ENCODE peak calls at places on chromosomes 11 and 22, in ten cellular contexts. One of them, this sample, is unnamed.

GRCh38 chr22:46043816-46044717 is 67.1 kb upstream of the WNT7B start:
- DNase-seq in activated effector memory CD4-positive, alpha-beta T cell treated with Interleukin-2 at 50 U/mL for 16 hours: no peak
- DNase-seq in activated T-cell treated with anti-CD3 and anti-CD28 coated beads for 48 hours: no peak
- DNase-seq in coronary artery: peak; percentile 79
- DNase-seq in stimulated activated CD8-positive, alpha-beta memory T cell treated with anti-CD3 and anti-CD28 coated beads, Interleukin-12 subunit alpha, Interleukin-12 subunit beta, amount 100 ng/mL, for 4 hours: no peak
- DNase-seq in bronchial epithelial cell: no peak
- DNase-seq in progenitor cell of endocrine pancreas: no peak
- DNase-seq in cardiac fibroblast: peak; percentile 31
- DNase-seq in HTR-8/SVneo: no peak
- DNase-seq in head of caudate nucleus: peak; percentile 67
- DNase-seq in this sample: peak; percentile 83

GRCh38 chr11:119773016-119773415 is 44.0 kb upstream of the NECTIN1 start:
- DNase-seq in progenitor cell of endocrine pancreas: no peak
- DNase-seq in cardiac fibroblast: no peak
- DNase-seq in coronary artery: no peak
- DNase-seq in activated effector memory CD4-positive, alpha-beta T cell treated with Interleukin-2 at 50 U/mL for 16 hours: no peak
- DNase-seq in activated T-cell treated with anti-CD3 and anti-CD28 coated beads for 48 hours: no peak
- DNase-seq in stimulated activated CD8-positive, alpha-beta memory T cell treated with anti-CD3 and anti-CD28 coated beads, Interleukin-12 subunit alpha, Interleukin-12 subunit beta, amount 100 ng/mL, for 4 hours: no peak
- DNase-seq in HTR-8/SVneo: no peak
- DNase-seq in bronchial epithelial cell: no peak
- DNase-seq in head of caudate nucleus: peak; percentile 74
- DNase-seq in this sample: no peak

GRCh38 chr11:75356613-75357012 is 5.2 kb upstream of the ARRB1 start:
- DNase-seq in progenitor cell of endocrine pancreas: no peak
- DNase-seq in coronary artery: no peak
- DNase-seq in bronchial epithelial cell: no peak
- DNase-seq in head of caudate nucleus: no peak
- DNase-seq in activated effector memory CD4-positive, alpha-beta T cell treated with Interleukin-2 at 50 U/mL for 16 hours: no peak
- DNase-seq in cardiac fibroblast: peak; percentile 43
- DNase-seq in HTR-8/SVneo: no peak
- DNase-seq in activated T-cell treated with anti-CD3 and anti-CD28 coated beads for 48 hours: no peak
- DNase-seq in stimulated activated CD8-positive, alpha-beta memory T cell treated with anti-CD3 and anti-CD28 coated beads, Interleukin-12 subunit alpha, Interleukin-12 subunit beta, amount 100 ng/mL, for 4 hours: no peak
- DNase-seq in this sample: no peak

GRCh38 chr11:74462009-74462408 is 5.3 kb downstream of the KCNE3 start:
- DNase-seq in progenitor cell of endocrine pancreas: no peak
- DNase-seq in stimulated activated CD8-positive, alpha-beta memory T cell treated with anti-CD3 and anti-CD28 coated beads, Interleukin-12 subunit alpha, Interleukin-12 subunit beta, amount 100 ng/mL, for 4 hours: no peak
- DNase-seq in activated T-cell treated with anti-CD3 and anti-CD28 coated beads for 48 hours: no peak
- DNase-seq in coronary artery: peak; percentile 83
- DNase-seq in cardiac fibroblast: peak; percentile 83
- DNase-seq in activated effector memory CD4-positive, alpha-beta T cell treated with Interleukin-2 at 50 U/mL for 16 hours: no peak
- DNase-seq in bronchial epithelial cell: no peak
- DNase-seq in HTR-8/SVneo: peak; percentile 35
- DNase-seq in head of caudate nucleus: peak; percentile 63
- DNase-seq in this sample: peak; percentile 95

GRCh38 chr11:100403817-100404216 is 283.3 kb upstream of the ARHGAP42 start:
- DNase-seq in HTR-8/SVneo: peak; percentile 60
- DNase-seq in coronary artery: no peak
- DNase-seq in progenitor cell of endocrine pancreas: no peak
- DNase-seq in activated T-cell treated with anti-CD3 and anti-CD28 coated beads for 48 hours: no peak
- DNase-seq in activated effector memory CD4-positive, alpha-beta T cell treated with Interleukin-2 at 50 U/mL for 16 hours: no peak
- DNase-seq in bronchial epithelial cell: no peak
- DNase-seq in stimulated activated CD8-positive, alpha-beta memory T cell treated with anti-CD3 and anti-CD28 coated beads, Interleukin-12 subunit alpha, Interleukin-12 subunit beta, amount 100 ng/mL, for 4 hours: no peak
- DNase-seq in head of caudate nucleus: no peak
- DNase-seq in cardiac fibroblast: peak; percentile 15
- DNase-seq in this sample: no peak

GRCh38 chr11:134696455-134696854 is 284.4 kb upstream of the B3GAT1 start:
- DNase-seq in head of caudate nucleus: no peak
- DNase-seq in activated effector memory CD4-positive, alpha-beta T cell treated with Interleukin-2 at 50 U/mL for 16 hours: no peak
- DNase-seq in coronary artery: no peak
- DNase-seq in cardiac fibroblast: no peak
- DNase-seq in bronchial epithelial cell: no peak
- DNase-seq in activated T-cell treated with anti-CD3 and anti-CD28 coated beads for 48 hours: no peak
- DNase-seq in stimulated activated CD8-positive, alpha-beta memory T cell treated with anti-CD3 and anti-CD28 coated beads, Interleukin-12 subunit alpha, Interleukin-12 subunit beta, amount 100 ng/mL, for 4 hours: no peak
- DNase-seq in HTR-8/SVneo: no peak
- DNase-seq in progenitor cell of endocrine pancreas: no peak
- DNase-seq in this sample: no peak

GRCh38 chr11:102276302-102277182 is 40.7 kb upstream of the BIRC3 start:
- DNase-seq in stimulated activated CD8-positive, alpha-beta memory T cell treated with anti-CD3 and anti-CD28 coated beads, Interleukin-12 subunit alpha, Interleukin-12 subunit beta, amount 100 ng/mL, for 4 hours: no peak
- DNase-seq in coronary artery: no peak
- DNase-seq in activated T-cell treated with anti-CD3 and anti-CD28 coated beads for 48 hours: no peak
- DNase-seq in activated effector memory CD4-positive, alpha-beta T cell treated with Interleukin-2 at 50 U/mL for 16 hours: no peak
- DNase-seq in HTR-8/SVneo: no peak
- DNase-seq in head of caudate nucleus: no peak
- DNase-seq in cardiac fibroblast: peak; percentile 59
- DNase-seq in bronchial epithelial cell: no peak
- DNase-seq in progenitor cell of endocrine pancreas: no peak
- DNase-seq in this sample: no peak

GRCh38 chr11:12478743-12479142 is 101.4 kb downstream of the PARVA start:
- DNase-seq in activated effector memory CD4-positive, alpha-beta T cell treated with Interleukin-2 at 50 U/mL for 16 hours: no peak
- DNase-seq in activated T-cell treated with anti-CD3 and anti-CD28 coated beads for 48 hours: no peak
- DNase-seq in progenitor cell of endocrine pancreas: no peak
- DNase-seq in HTR-8/SVneo: no peak
- DNase-seq in cardiac fibroblast: peak; percentile 61
- DNase-seq in stimulated activated CD8-positive, alpha-beta memory T cell treated with anti-CD3 and anti-CD28 coated beads, Interleukin-12 subunit alpha, Interleukin-12 subunit beta, amount 100 ng/mL, for 4 hours: no peak
- DNase-seq in coronary artery: no peak
- DNase-seq in head of caudate nucleus: no peak
- DNase-seq in bronchial epithelial cell: peak; percentile 88
- DNase-seq in this sample: no peak

GRCh38 chr22:29394931-29395581 is 6.7 kb upstream of the AP1B1 start:
- DNase-seq in coronary artery: peak; percentile 74
- DNase-seq in stimulated activated CD8-positive, alpha-beta memory T cell treated with anti-CD3 and anti-CD28 coated beads, Interleukin-12 subunit alpha, Interleukin-12 subunit beta, amount 100 ng/mL, for 4 hours: peak; percentile 29
- DNase-seq in head of caudate nucleus: peak; percentile 85
- DNase-seq in activated T-cell treated with anti-CD3 and anti-CD28 coated beads for 48 hours: peak; percentile 47
- DNase-seq in bronchial epithelial cell: peak; percentile 60
- DNase-seq in progenitor cell of endocrine pancreas: peak; percentile 44
- DNase-seq in activated effector memory CD4-positive, alpha-beta T cell treated with Interleukin-2 at 50 U/mL for 16 hours: peak; percentile 47
- DNase-seq in cardiac fibroblast: peak; percentile 82
- DNase-seq in HTR-8/SVneo: peak; percentile 64
- DNase-seq in this sample: peak; percentile 66

GRCh38 chr11:72562431-72562830 is 111.8 kb downstream of the PDE2A start:
- DNase-seq in progenitor cell of endocrine pancreas: no peak
- DNase-seq in HTR-8/SVneo: no peak
- DNase-seq in activated effector memory CD4-positive, alpha-beta T cell treated with Interleukin-2 at 50 U/mL for 16 hours: no peak
- DNase-seq in cardiac fibroblast: no peak
- DNase-seq in stimulated activated CD8-positive, alpha-beta memory T cell treated with anti-CD3 and anti-CD28 coated beads, Interleukin-12 subunit alpha, Interleukin-12 subunit beta, amount 100 ng/mL, for 4 hours: no peak
- DNase-seq in coronary artery: no peak
- DNase-seq in activated T-cell treated with anti-CD3 and anti-CD28 coated beads for 48 hours: no peak
- DNase-seq in head of caudate nucleus: no peak
- DNase-seq in bronchial epithelial cell: peak; percentile 39
- DNase-seq in this sample: no peak

GRCh38 chr11:119782673-119783072 is 53.7 kb upstream of the NECTIN1 start:
- DNase-seq in cardiac fibroblast: no peak
- DNase-seq in bronchial epithelial cell: no peak
- DNase-seq in activated T-cell treated with anti-CD3 and anti-CD28 coated beads for 48 hours: no peak
- DNase-seq in progenitor cell of endocrine pancreas: no peak
- DNase-seq in head of caudate nucleus: no peak
- DNase-seq in coronary artery: no peak
- DNase-seq in HTR-8/SVneo: no peak
- DNase-seq in stimulated activated CD8-positive, alpha-beta memory T cell treated with anti-CD3 and anti-CD28 coated beads, Interleukin-12 subunit alpha, Interleukin-12 subunit beta, amount 100 ng/mL, for 4 hours: no peak
- DNase-seq in activated effector memory CD4-positive, alpha-beta T cell treated with Interleukin-2 at 50 U/mL for 16 hours: no peak
- DNase-seq in this sample: no peak

GRCh38 chr22:31089101-31090100 is 8.3 kb downstream of the SMTN start:
- DNase-seq in activated T-cell treated with anti-CD3 and anti-CD28 coated beads for 48 hours: no peak
- DNase-seq in progenitor cell of endocrine pancreas: no peak
- DNase-seq in stimulated activated CD8-positive, alpha-beta memory T cell treated with anti-CD3 and anti-CD28 coated beads, Interleukin-12 subunit alpha, Interleukin-12 subunit beta, amount 100 ng/mL, for 4 hours: no peak
- DNase-seq in coronary artery: peak; percentile 77
- DNase-seq in head of caudate nucleus: peak; percentile 81
- DNase-seq in activated effector memory CD4-positive, alpha-beta T cell treated with Interleukin-2 at 50 U/mL for 16 hours: peak; percentile 25
- DNase-seq in cardiac fibroblast: peak; percentile 68
- DNase-seq in bronchial epithelial cell: no peak
- DNase-seq in HTR-8/SVneo: peak; percentile 45
- DNase-seq in this sample: peak; percentile 57

GRCh38 chr11:128891410-128891861 is 280 bp downstream of the KCNJ5 start:
- DNase-seq in coronary artery: no peak
- DNase-seq in cardiac fibroblast: no peak
- DNase-seq in stimulated activated CD8-positive, alpha-beta memory T cell treated with anti-CD3 and anti-CD28 coated beads, Interleukin-12 subunit alpha, Interleukin-12 subunit beta, amount 100 ng/mL, for 4 hours: no peak
- DNase-seq in bronchial epithelial cell: no peak
- DNase-seq in progenitor cell of endocrine pancreas: no peak
- DNase-seq in activated effector memory CD4-positive, alpha-beta T cell treated with Interleukin-2 at 50 U/mL for 16 hours: no peak
- DNase-seq in activated T-cell treated with anti-CD3 and anti-CD28 coated beads for 48 hours: no peak
- DNase-seq in HTR-8/SVneo: no peak
- DNase-seq in head of caudate nucleus: no peak
- DNase-seq in this sample: no peak

This sample was measured in upper lobe of left lung.